ENCODE peak calls at places on chromosomes 6 and 20, in seven cellular contexts. E is gastrocnemius medialis, I is uterus, T is heart left ventricle, D is H1, S is stomach, Z is endothelial cell of umbilical vein. F is an unnamed sample. For H3K36me3, the result is how much of the 10 kb centered on the place peaks cover.

GRCh38 chr20:22944062-22944461 is 91.0 kb upstream of the SSTR4 start:
- DNase-seq in E (no peak), I (no peak), T (no peak), D (no peak), S (no peak), Z (no peak), F (no peak)

GRCh38 chr6:128724738-128725137 is 158.2 kb upstream of the LAMA2 start:
- DNase-seq in E (no peak), I (no peak), T (no peak), D (no peak), S (no peak), Z (no peak), F (no peak)

GRCh38 chr6:1916334-1916985 is 306.7 kb downstream of the FOXC1 start:
- DNase-seq in E (no peak), I (no peak), T (no peak), D (no peak), S (no peak), Z (peak), F (no peak)

GRCh38 chr6:83192456-83192855 is 609 bp downstream of the PGM3 start:
- DNase-seq in E (no peak), I (no peak), T (no peak), D (no peak), S (no peak), Z (no peak), F (no peak)

GRCh38 chr6:45493761-45494160 is 116.0 kb upstream of the SUPT3H start:
- DNase-seq in E (no peak), I (no peak), T (no peak), D (no peak), S (no peak), Z (no peak), F (no peak)

GRCh38 chr20:32534661-32535240 is 50.4 kb downstream of the NOL4L start:
- DNase-seq in E (no peak), I (no peak), T (no peak), D (no peak), S (no peak), Z (no peak), F (no peak)

GRCh38 chr6:12386816-12387215 is 96.7 kb downstream of the EDN1 start:
- DNase-seq in E (no peak), I (no peak), T (no peak), D (no peak), S (no peak), Z (no peak), F (no peak)

GRCh38 chr6:163751032-163751525 is 336.6 kb downstream of the QKI start:
- DNase-seq in E (no peak), I (no peak), T (no peak), D (no peak), S (no peak), Z (no peak), F (peak)

GRCh38 chr20:25078662-25079061 is 3.3 kb downstream of the VSX1 start:
- DNase-seq in E (no peak), I (no peak), T (no peak), D (no peak), S (peak), Z (no peak), F (no peak)

GRCh38 chr20:43843096-43843964 is 71.3 kb upstream of the TOX2 start:
- DNase-seq in E (no peak), I (no peak), T (no peak), D (no peak), S (no peak), Z (peak), F (no peak)

GRCh38 chr6:119830069-119830468 is 480.5 kb upstream of the MAN1A1 start:
- DNase-seq in E (no peak), I (no peak), T (no peak), D (no peak), S (no peak), Z (no peak), F (no peak)

GRCh38 chr6:74549746-74550145 is 656.1 kb downstream of the COL12A1 start:
- DNase-seq in E (no peak), I (no peak), T (no peak), D (no peak), S (no peak), Z (no peak), F (no peak)

GRCh38 chr20:4813076-4813838 is 91.5 kb downstream of the PRND start:
- DNase-seq in E (no peak), I (no peak), T (peak), D (no peak), S (no peak), Z (peak), F (peak)

GRCh38 chr6:52887912-52888535 is 21.5 kb downstream of the GSTA3 start:
- DNase-seq in E (no peak), I (no peak), T (no peak), D (no peak), S (no peak), Z (no peak), F (no peak)

GRCh38 chr20:44414346-44414714 is 58.8 kb downstream of the HNF4A start:
- DNase-seq in E (no peak), I (no peak), T (no peak), D (no peak), S (no peak), Z (no peak), F (no peak)

GRCh38 chr6:34671801-34672656 is 24.5 kb downstream of the ILRUN start:
- DNase-seq in E (no peak), I (no peak), T (peak), D (no peak), S (no peak), Z (peak), F (no peak)

GRCh38 chr6:6654599-6655575 is 66.4 kb downstream of the LY86 start:
- DNase-seq in E (peak), I (peak), T (peak), D (no peak), S (no peak), Z (peak), F (peak)

GRCh38 chr6:113632220-113632864 is 224.8 kb upstream of the MARCKS start:
- DNase-seq in E (peak), I (no peak), T (peak), D (no peak), S (peak), Z (peak), F (peak)

GRCh38 chr20:24676978-24677370 is 207.5 kb downstream of the SYNDIG1 start:
- DNase-seq in E (no peak), I (no peak), T (peak), D (no peak), S (no peak), Z (no peak), F (no peak)

GRCh38 chr20:21100590-21101452 is 5.3 kb downstream of the LINC00237 start:
- DNase-seq in E (no peak), I (no peak), T (no peak), D (peak), S (no peak), Z (peak), F (no peak)

GRCh38 chr20:54643761-54644160 is 168.4 kb downstream of the DOK5 start:
- DNase-seq in E (no peak), I (no peak), T (no peak), D (no peak), S (no peak), Z (no peak), F (peak)

GRCh38 chr6:27972750-27973149 is 15.7 kb downstream of the OR2B6 start:
- DNase-seq in E (no peak), I (no peak), T (no peak), D (no peak), S (no peak), Z (no peak), F (no peak)

GRCh38 chr6:42727084-42727601 is 4.7 kb upstream of the PRPH2 start:
- DNase-seq in E (no peak), I (peak), T (peak), D (no peak), S (peak), Z (peak), F (no peak)

GRCh38 chr6:7144810-7145209 is 37.0 kb downstream of the RREB1 start:
- DNase-seq in E (no peak), I (no peak), T (no peak), D (no peak), S (no peak), Z (no peak), F (no peak)

GRCh38 chr6:140480852-140481251 is 1106.4 kb upstream of the CITED2 start:
- DNase-seq in E (peak), I (no peak), T (peak), D (no peak), S (no peak), Z (no peak), F (peak)

GRCh38 chr20:22374066-22374465 is 210.3 kb downstream of the FOXA2 start:
- DNase-seq in E (peak), I (no peak), T (no peak), D (no peak), S (no peak), Z (no peak), F (no peak)

GRCh38 chr20:50297498-50298348 is 107.1 kb downstream of the CEBPB start:
- DNase-seq in E (no peak), I (no peak), T (peak), D (no peak), S (no peak), Z (no peak), F (no peak)

GRCh38 chr6:12804967-12805645 is 88.5 kb downstream of the PHACTR1 start:
- DNase-seq in E (no peak), I (no peak), T (no peak), D (no peak), S (no peak), Z (no peak), F (no peak)

DNA sequence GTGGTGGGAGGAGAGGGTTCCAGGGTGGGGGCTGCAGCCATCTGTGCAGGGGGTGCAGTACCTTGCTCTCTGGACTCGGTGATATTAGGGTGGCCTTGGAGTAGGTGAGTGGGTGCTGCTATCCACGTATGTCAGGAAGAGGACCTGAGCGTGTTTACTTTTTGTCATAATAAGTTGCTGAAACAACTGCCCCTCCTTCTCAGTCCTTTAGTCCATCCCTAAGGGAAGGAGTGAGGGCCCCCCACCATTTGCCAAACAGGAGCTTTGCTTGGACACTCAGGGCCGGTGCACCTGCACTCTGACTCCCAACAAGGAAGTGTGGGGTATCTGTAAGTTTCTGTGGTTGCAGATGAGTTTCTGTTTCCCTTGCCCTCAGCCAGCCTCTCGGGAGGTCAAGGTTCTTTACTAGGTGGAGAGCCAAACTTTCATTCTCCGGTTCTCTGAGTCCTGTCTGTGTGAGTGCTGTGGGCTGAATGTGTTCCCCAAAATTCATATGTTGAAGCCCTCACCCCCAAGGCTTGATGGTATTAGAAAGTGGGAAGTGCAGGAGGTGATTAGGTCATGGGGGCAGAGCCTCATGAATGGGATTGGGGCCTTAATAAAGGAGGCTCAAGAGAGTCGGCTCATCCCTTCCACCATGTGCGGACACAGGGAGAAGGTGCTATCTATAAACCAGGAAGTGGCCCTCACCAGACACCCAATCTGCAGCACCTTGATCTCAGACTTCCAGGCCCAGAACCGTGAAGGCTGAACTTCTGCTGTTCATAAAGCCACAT is 19.7 kb upstream of the CCR6 start:
- DNase-seq in E (no peak), I (no peak), T (no peak), D (no peak), S (no peak), Z (no peak), F (no peak)
- H3K27ac ChIP-seq in E (no peak), I (no peak), T (no peak), D (no peak), S (no peak), Z (no peak), F (no peak)

GRCh38 chr20:18548465-18548864 is 18.8 kb upstream of the SMIM26 start:
- DNase-seq in E (no peak), I (no peak), T (no peak), D (no peak), S (no peak), Z (no peak), F (no peak)
- H3K36me3 ChIP-seq in E (half or more), I (under half), T (half or more), D (under half), S (half or more), Z (under half), F (half or more)

GRCh38 chr20:60055740-60056139 is 97.5 kb downstream of the CDH26 start:
- DNase-seq in E (no peak), I (no peak), T (peak), D (no peak), S (peak), Z (no peak), F (peak)
- TF ChIP-seq POLR2A in E (no peak), I (no peak), T (no peak), D (no peak), S (no peak), Z (no peak), F (no peak)

DNA sequence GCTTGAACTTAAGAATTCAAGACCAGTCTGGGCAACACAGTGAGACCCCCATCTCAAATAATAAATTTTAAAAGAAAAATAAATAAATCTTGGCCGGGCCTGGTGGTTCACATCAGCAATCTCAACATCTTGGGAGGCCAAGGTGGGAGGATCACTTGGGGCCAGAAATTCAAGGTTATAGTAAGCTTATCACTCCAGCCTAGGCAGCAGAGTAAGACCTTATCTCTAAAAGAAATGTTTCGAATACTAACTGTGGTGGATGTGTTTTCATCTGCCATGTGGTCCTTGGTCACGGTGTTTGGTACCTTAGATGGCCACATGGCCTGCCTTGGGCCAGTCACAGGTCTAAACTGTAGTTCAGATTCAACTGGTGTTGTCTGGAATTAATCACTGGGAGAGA is 5.8 kb downstream of the UBE2C start:
- DNase-seq in E (no peak), I (no peak), T (no peak), D (no peak), S (no peak), Z (no peak), F (no peak)
- H3K27ac ChIP-seq in E (peak), I (peak), T (peak), D (no peak), S (no peak), Z (no peak), F (peak)

GRCh38 chr20:14883324-14883723 is 545.9 kb upstream of the FLRT3 start:
- DNase-seq in E (no peak), I (no peak), T (no peak), D (no peak), S (no peak), Z (no peak), F (no peak)
- H3K36me3 ChIP-seq in E (under half), I (under half), T (under half), D (under half), S (under half), Z (under half), F (under half)

GRCh38 chr6:29886686-29887085 is 55.6 kb upstream of the HLA-A start:
- DNase-seq in E (no peak), I (no peak), T (no peak), D (no peak), S (no peak), Z (no peak), F (no peak)

GRCh38 chr6:29884261-29884660 is 56.6 kb downstream of the HLA-G start:
- DNase-seq in E (no peak), I (no peak), T (no peak), D (no peak), S (no peak), Z (no peak), F (no peak)

GRCh38 chr6:29892696-29893095 is 49.6 kb upstream of the HLA-A start:
- DNase-seq in E (no peak), I (no peak), T (no peak), D (no peak), S (no peak), Z (no peak), F (no peak)

GRCh38 chr6:29887330-29887818 is 55.0 kb upstream of the HLA-A start:
- DNase-seq in E (no peak), I (peak), T (peak), D (no peak), S (peak), Z (no peak), F (no peak)

DNA sequence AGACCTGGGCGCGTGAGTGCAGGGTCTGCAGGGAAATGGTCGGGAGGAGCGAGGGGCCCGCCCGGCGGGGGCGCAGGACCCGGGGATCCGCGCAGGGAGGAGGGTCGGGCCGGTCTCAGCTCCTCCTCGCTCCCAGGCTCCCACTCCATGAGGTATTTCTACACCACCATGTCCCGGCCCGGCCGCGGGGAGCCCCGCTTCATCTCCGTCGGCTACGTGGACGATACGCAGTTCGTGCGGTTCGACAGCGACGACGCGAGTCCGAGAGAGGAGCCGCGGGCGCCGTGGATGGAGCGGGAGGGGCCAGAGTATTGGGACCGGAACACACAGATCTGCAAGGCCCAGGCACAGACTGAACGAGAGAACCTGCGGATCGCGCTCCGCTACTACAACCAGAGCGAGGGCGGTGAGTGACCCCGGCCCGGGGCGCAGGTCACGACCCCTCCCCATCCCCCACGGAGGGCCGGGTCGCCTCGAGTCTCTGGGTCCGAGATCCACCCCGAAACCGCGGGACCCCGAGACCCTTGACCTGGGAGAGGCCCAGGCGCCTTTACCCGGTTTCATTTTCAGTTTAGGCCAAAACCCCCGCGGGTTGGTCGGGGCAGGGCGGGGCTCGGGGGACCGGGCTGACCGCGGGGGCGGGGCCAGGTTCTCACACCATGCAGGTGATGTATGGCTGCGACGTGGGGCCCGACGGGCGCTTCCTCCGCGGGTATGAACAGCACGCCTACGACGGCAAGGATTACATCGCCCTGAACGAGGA is 54.3 kb upstream of the HLA-A start:
- DNase-seq in E (peak), I (peak), T (peak), D (no peak), S (peak), Z (peak), F (no peak)
- TF ChIP-seq POLR2A in E (no peak), I (peak), T (no peak), D (no peak), S (no peak), Z (no peak), F (no peak)

DNA sequence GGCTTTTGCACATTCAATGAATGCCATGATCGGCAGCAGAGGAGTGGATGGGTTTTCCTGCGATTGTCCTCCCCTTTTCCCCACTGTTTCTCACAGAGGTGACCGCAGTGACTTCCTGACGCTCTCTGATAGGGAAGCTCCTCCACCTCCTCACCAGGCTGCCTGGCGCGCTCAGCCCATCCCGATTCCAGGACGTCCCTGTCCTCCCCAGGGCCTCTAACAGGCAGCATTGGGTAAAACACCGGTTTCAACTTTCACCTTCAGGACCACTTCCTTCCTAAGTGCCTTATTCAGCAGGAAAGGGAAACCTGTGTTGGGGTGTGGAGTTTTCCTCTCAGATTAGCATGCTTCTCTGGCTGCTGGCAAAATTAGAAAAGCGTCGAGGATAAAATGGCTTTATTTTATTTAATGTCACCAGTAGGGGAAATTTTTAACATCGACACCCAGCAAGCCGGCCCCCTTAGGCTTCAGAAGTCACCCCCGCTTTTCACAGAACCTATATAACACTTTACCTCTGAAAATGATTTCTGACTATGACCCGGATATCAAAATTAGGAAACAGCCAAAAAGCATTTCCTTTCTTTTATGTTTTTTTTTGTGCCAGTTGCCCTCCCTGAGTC is 570.4 kb upstream of the GJE1 start:
- DNase-seq in E (no peak), I (no peak), T (peak), D (no peak), S (no peak), Z (peak), F (peak)
- H3K27ac ChIP-seq in E (peak), I (peak), T (peak), D (no peak), S (peak), Z (peak), F (peak)

DNA sequence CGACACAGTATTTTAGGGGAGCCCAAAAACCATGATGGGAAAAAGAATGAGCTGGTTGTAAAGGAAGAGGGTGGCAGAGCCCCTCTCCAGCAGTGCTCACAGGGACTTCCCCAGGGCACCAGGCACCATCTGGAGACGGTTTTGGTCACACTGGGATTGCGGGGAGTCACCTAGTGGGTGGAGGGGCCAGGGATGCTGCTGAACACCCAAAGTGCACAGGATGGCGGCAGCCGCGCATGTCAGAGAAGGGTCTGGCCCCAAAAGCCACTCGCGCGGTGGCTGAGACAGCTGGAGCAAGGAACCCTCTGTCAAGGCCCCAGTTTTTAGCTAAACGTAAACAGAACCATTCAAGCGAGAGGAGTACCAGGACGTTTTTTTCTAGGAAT is 10.8 kb downstream of the CTSZ start:
- DNase-seq in E (no peak), I (no peak), T (peak), D (no peak), S (no peak), Z (no peak), F (no peak)
- H3K36me3 ChIP-seq in E (half or more), I (under half), T (half or more), D (under half), S (half or more), Z (under half), F (half or more)

DNA sequence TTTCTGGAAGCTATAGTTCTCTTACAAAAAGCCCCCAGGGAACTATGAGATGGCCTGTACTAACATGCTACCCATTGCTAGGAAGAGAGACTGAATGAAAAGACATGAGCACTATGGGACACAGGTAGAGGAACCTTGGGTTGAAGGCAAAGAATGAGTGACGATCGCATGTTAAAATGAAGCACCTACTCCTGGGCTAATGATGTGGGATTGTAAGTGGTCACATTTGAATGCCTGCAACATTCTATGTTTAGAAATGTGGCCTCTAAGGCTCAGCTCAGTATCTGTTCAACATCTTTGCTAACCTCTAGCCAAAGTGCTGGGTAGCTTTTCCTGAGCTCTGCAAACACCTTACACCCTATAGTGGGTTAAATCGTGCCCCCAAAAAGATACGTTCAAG is 5.2 kb upstream of the ZC3H12D start:
- DNase-seq in E (no peak), I (no peak), T (no peak), D (no peak), S (no peak), Z (no peak), F (no peak)
- TF ChIP-seq POLR2A in E (no peak), I (no peak), T (no peak), D (no peak), S (no peak), Z (no peak), F (no peak)

F was measured in upper lobe of left lung.